ENCODE peak calls at places on chromosomes 5 and 9, in seven cellular contexts. One of them, this sample, is unnamed.
A peak's percentile ranks its signal among the peaks of the same experiment; 100 is the strongest.

GRCh38 chr9:2132484-2133082 is 117.4 kb downstream of the SMARCA2 start:
- DNase-seq in HepG2: no peak
- DNase-seq in GM12878: no peak
- DNase-seq in H1: no peak
- DNase-seq in SK-N-SH: peak; percentile 44
- DNase-seq in GM12891: no peak
- DNase-seq in K562: peak; percentile 7
- DNase-seq in this sample: no peak

GRCh38 chr5:157342822-157343402 is 77.0 kb downstream of the CYFIP2 start:
- DNase-seq in HepG2: peak; percentile 22
- DNase-seq in GM12878: no peak
- DNase-seq in H1: no peak
- DNase-seq in SK-N-SH: peak; percentile 62
- DNase-seq in GM12891: peak; percentile 31
- DNase-seq in K562: peak; percentile 54
- DNase-seq in this sample: peak; percentile 32

GRCh38 chr9:19551124-19551929 is 142.5 kb downstream of the ACER2 start:
- DNase-seq in HepG2: peak; percentile 27
- DNase-seq in GM12878: peak; percentile 7
- DNase-seq in H1: no peak
- DNase-seq in SK-N-SH: no peak
- DNase-seq in GM12891: no peak
- DNase-seq in K562: no peak
- DNase-seq in this sample: no peak

GRCh38 chr5:74865799-74866652 is at the start of gene FAM169A:
- DNase-seq in HepG2: no peak
- DNase-seq in GM12878: no peak
- DNase-seq in H1: no peak
- DNase-seq in SK-N-SH: peak; percentile 87
- DNase-seq in GM12891: peak; percentile 42
- DNase-seq in K562: no peak
- DNase-seq in this sample: no peak

GRCh38 chr9:34600908-34601307 is 11.0 kb downstream of the RPP25L start:
- DNase-seq in HepG2: no peak
- DNase-seq in GM12878: no peak
- DNase-seq in H1: no peak
- DNase-seq in SK-N-SH: no peak
- DNase-seq in GM12891: no peak
- DNase-seq in K562: no peak
- DNase-seq in this sample: no peak

GRCh38 chr5:135264451-135265445 is 134.3 kb downstream of the MACROH2A1 start:
- DNase-seq in HepG2: no peak
- DNase-seq in GM12878: no peak
- DNase-seq in H1: no peak
- DNase-seq in SK-N-SH: no peak
- DNase-seq in GM12891: no peak
- DNase-seq in K562: no peak
- DNase-seq in this sample: no peak

GRCh38 chr5:378301-378891 is 56.9 kb downstream of the AHRR start:
- DNase-seq in HepG2: no peak
- DNase-seq in GM12878: no peak
- DNase-seq in H1: no peak
- DNase-seq in SK-N-SH: peak; percentile 4
- DNase-seq in GM12891: no peak
- DNase-seq in K562: no peak
- DNase-seq in this sample: no peak

GRCh38 chr9:87013490-87013889 is 66.2 kb upstream of the GAS1 start:
- DNase-seq in HepG2: no peak
- DNase-seq in GM12878: no peak
- DNase-seq in H1: no peak
- DNase-seq in SK-N-SH: no peak
- DNase-seq in GM12891: no peak
- DNase-seq in K562: no peak
- DNase-seq in this sample: no peak

GRCh38 chr5:17267099-17267498 is 49.7 kb downstream of the BASP1 start:
- DNase-seq in HepG2: no peak
- DNase-seq in GM12878: no peak
- DNase-seq in H1: no peak
- DNase-seq in SK-N-SH: no peak
- DNase-seq in GM12891: no peak
- DNase-seq in K562: no peak
- DNase-seq in this sample: no peak

GRCh38 chr5:59296317-59297264 is 596.9 kb downstream of the PDE4D start:
- DNase-seq in HepG2: peak; percentile 43
- DNase-seq in GM12878: no peak
- DNase-seq in H1: no peak
- DNase-seq in SK-N-SH: no peak
- DNase-seq in GM12891: no peak
- DNase-seq in K562: no peak
- DNase-seq in this sample: no peak

GRCh38 chr5:135127604-135128240 is 93.7 kb upstream of the PITX1 start:
- DNase-seq in HepG2: peak; percentile 83
- DNase-seq in GM12878: no peak
- DNase-seq in H1: no peak
- DNase-seq in SK-N-SH: no peak
- DNase-seq in GM12891: no peak
- DNase-seq in K562: no peak
- DNase-seq in this sample: no peak

GRCh38 chr5:135835766-135836165 is 1.3 kb downstream of the SLC25A48 start:
- DNase-seq in HepG2: no peak
- DNase-seq in GM12878: no peak
- DNase-seq in H1: no peak
- DNase-seq in SK-N-SH: no peak
- DNase-seq in GM12891: no peak
- DNase-seq in K562: no peak
- DNase-seq in this sample: no peak

GRCh38 chr5:113804264-113804663 is 290.8 kb downstream of the YTHDC2 start:
- DNase-seq in HepG2: no peak
- DNase-seq in GM12878: no peak
- DNase-seq in H1: no peak
- DNase-seq in SK-N-SH: no peak
- DNase-seq in GM12891: no peak
- DNase-seq in K562: no peak
- DNase-seq in this sample: no peak

GRCh38 chr9:107624216-107624948 is 134.8 kb upstream of the KLF4 start:
- DNase-seq in HepG2: no peak
- DNase-seq in GM12878: no peak
- DNase-seq in H1: no peak
- DNase-seq in SK-N-SH: no peak
- DNase-seq in GM12891: no peak
- DNase-seq in K562: no peak
- DNase-seq in this sample: no peak

GRCh38 chr9:105216440-105217178 is 27.8 kb upstream of the SLC44A1 start:
- DNase-seq in HepG2: peak; percentile 40
- DNase-seq in GM12878: no peak
- DNase-seq in H1: no peak
- DNase-seq in SK-N-SH: no peak
- DNase-seq in GM12891: no peak
- DNase-seq in K562: no peak
- DNase-seq in this sample: no peak

GRCh38 chr9:101736723-101737122 is 1.7 kb downstream of the GRIN3A start:
- DNase-seq in HepG2: no peak
- DNase-seq in GM12878: no peak
- DNase-seq in H1: no peak
- DNase-seq in SK-N-SH: no peak
- DNase-seq in GM12891: no peak
- DNase-seq in K562: peak; percentile 8
- DNase-seq in this sample: no peak

GRCh38 chr5:138083702-138084101 is at the start of gene WNT8A:
- DNase-seq in HepG2: no peak
- DNase-seq in GM12878: no peak
- DNase-seq in H1: no peak
- DNase-seq in SK-N-SH: no peak
- DNase-seq in GM12891: no peak
- DNase-seq in K562: no peak
- DNase-seq in this sample: no peak
- TF ChIP-seq POLR2AphosphoS5 in HepG2: no peak
- TF ChIP-seq POLR2AphosphoS5 in GM12878: no peak
- TF ChIP-seq POLR2AphosphoS5 in H1: no peak
- TF ChIP-seq POLR2AphosphoS5 in SK-N-SH: no peak
- TF ChIP-seq POLR2AphosphoS5 in GM12891: no peak
- TF ChIP-seq POLR2AphosphoS5 in K562: no peak
- TF ChIP-seq POLR2AphosphoS5 in this sample: no peak

GRCh38 chr5:132422720-132423442 is 53.4 kb downstream of the SLC22A5 start:
- DNase-seq in HepG2: peak; percentile 81
- DNase-seq in GM12878: no peak
- DNase-seq in H1: no peak
- DNase-seq in SK-N-SH: no peak
- DNase-seq in GM12891: no peak
- DNase-seq in K562: peak; percentile 90
- DNase-seq in this sample: no peak
- TF ChIP-seq TAF1 in HepG2: peak; percentile 34
- TF ChIP-seq TAF1 in GM12878: no peak
- TF ChIP-seq TAF1 in H1: no peak
- TF ChIP-seq TAF1 in SK-N-SH: no peak
- TF ChIP-seq TAF1 in GM12891: no peak
- TF ChIP-seq TAF1 in K562: peak; percentile 52
- TF ChIP-seq TAF1 in this sample: no peak

GRCh38 chr5:149413477-149414210 is 34.6 kb upstream of the IL17B start:
- DNase-seq in HepG2: no peak
- DNase-seq in GM12878: no peak
- DNase-seq in H1: no peak
- DNase-seq in SK-N-SH: no peak
- DNase-seq in GM12891: no peak
- DNase-seq in K562: no peak
- DNase-seq in this sample: no peak
- TF ChIP-seq POLR2AphosphoS5 in HepG2: no peak
- TF ChIP-seq POLR2AphosphoS5 in GM12878: no peak
- TF ChIP-seq POLR2AphosphoS5 in H1: no peak
- TF ChIP-seq POLR2AphosphoS5 in SK-N-SH: no peak
- TF ChIP-seq POLR2AphosphoS5 in GM12891: no peak
- TF ChIP-seq POLR2AphosphoS5 in K562: no peak
- TF ChIP-seq POLR2AphosphoS5 in this sample: no peak

DNA sequence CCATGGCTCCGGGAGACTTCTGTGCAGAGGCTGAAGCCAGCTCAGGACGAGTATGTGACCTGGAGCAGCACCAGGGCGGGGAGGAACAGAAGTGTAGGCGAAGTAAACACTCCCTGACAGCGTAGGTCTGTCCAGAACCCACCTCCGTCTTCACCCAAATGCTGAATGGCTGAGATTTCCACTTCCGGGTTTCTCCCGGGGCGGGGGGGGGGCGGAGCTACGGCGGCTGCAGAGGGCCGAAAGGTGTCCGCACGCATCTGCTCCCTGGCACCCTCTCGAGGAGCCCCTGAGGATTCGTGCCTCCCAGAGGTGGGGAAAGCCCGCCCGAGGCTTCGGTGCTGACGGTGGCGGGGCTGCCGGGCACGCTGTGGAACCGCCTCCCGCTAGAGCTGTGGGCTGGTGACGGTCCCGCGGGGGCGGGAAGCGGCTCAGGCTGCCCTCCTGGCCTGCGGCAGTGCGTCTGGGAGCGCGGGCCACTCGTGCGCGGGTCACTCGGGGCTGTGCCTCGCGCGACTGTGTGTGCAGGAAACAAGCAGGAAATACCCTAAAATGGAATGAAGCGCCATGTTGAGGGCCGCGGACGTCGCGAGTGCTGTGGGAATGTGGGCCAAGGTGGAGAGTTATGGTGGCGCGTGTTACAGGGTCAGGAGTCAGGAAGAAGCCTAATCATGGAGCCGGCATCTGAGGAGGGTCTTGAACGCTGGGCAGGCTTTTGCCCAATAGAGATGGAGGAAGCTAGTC is 1425.4 kb downstream of the FOXD4L5 start:
- DNase-seq in HepG2: peak; percentile 49
- DNase-seq in GM12878: no peak
- DNase-seq in H1: no peak
- DNase-seq in SK-N-SH: peak; percentile 86
- DNase-seq in GM12891: no peak
- DNase-seq in K562: peak; percentile 57
- DNase-seq in this sample: no peak
- TF ChIP-seq TAF1 in HepG2: peak; percentile 50
- TF ChIP-seq TAF1 in GM12878: no peak
- TF ChIP-seq TAF1 in H1: no peak
- TF ChIP-seq TAF1 in SK-N-SH: peak; percentile 64
- TF ChIP-seq TAF1 in GM12891: no peak
- TF ChIP-seq TAF1 in K562: peak; percentile 65
- TF ChIP-seq TAF1 in this sample: no peak

GRCh38 chr9:8388132-8388531 is 588.6 kb upstream of the DMAC1 start:
- DNase-seq in HepG2: no peak
- DNase-seq in GM12878: no peak
- DNase-seq in H1: no peak
- DNase-seq in SK-N-SH: no peak
- DNase-seq in GM12891: no peak
- DNase-seq in K562: no peak
- DNase-seq in this sample: no peak

GRCh38 chr9:8384126-8384525 is 584.5 kb upstream of the DMAC1 start:
- DNase-seq in HepG2: no peak
- DNase-seq in GM12878: no peak
- DNase-seq in H1: no peak
- DNase-seq in SK-N-SH: no peak
- DNase-seq in GM12891: no peak
- DNase-seq in K562: no peak
- DNase-seq in this sample: no peak

GRCh38 chr9:8391566-8391965 is 592.0 kb upstream of the DMAC1 start:
- DNase-seq in HepG2: no peak
- DNase-seq in GM12878: no peak
- DNase-seq in H1: no peak
- DNase-seq in SK-N-SH: no peak
- DNase-seq in GM12891: no peak
- DNase-seq in K562: no peak
- DNase-seq in this sample: no peak

GRCh38 chr9:8394341-8394740 is 594.8 kb upstream of the DMAC1 start:
- DNase-seq in HepG2: no peak
- DNase-seq in GM12878: no peak
- DNase-seq in H1: no peak
- DNase-seq in SK-N-SH: no peak
- DNase-seq in GM12891: no peak
- DNase-seq in K562: no peak
- DNase-seq in this sample: no peak

DNA sequence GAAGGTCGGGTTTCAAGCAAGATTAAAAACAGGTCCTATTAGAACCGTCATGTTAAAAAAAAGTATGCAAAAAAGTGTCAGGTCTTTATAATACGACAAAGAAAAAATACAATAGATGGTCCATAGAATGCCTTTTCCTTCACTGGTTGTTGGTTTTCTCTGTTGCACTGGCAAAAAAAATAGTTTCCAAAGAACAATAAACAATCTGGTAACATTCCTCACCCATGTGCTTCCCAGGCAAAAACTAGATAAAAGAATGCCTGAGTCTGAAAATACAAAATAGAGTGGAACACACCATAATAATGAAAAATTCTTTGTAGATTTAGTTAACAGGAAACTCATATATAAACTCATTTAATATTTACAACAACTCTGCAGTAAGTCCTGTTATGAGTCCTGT is 590.0 kb upstream of the DMAC1 start:
- DNase-seq in HepG2: no peak
- DNase-seq in GM12878: no peak
- DNase-seq in H1: no peak
- DNase-seq in SK-N-SH: no peak
- DNase-seq in GM12891: no peak
- DNase-seq in K562: no peak
- DNase-seq in this sample: no peak
- TF ChIP-seq POLR2AphosphoS5 in HepG2: no peak
- TF ChIP-seq POLR2AphosphoS5 in GM12878: no peak
- TF ChIP-seq POLR2AphosphoS5 in H1: no peak
- TF ChIP-seq POLR2AphosphoS5 in SK-N-SH: no peak
- TF ChIP-seq POLR2AphosphoS5 in GM12891: no peak
- TF ChIP-seq POLR2AphosphoS5 in K562: no peak
- TF ChIP-seq POLR2AphosphoS5 in this sample: no peak

This sample was measured in GM12892.